ENCODE peak calls at places on chromosomes 16 and 17, in six cellular contexts. One of them, this sample, is unnamed.

GRCh38 chr17:39652635-39653315 is 12.4 kb upstream of the TCAP start:
- DNase-seq in PC-3: no peak
- DNase-seq in GM23338: peak
- DNase-seq in H1: no peak
- DNase-seq in A673: no peak
- DNase-seq in fibroblast of lung: no peak
- DNase-seq in this sample: no peak

GRCh38 chr16:78528265-78528664 is 428.8 kb downstream of the WWOX start:
- DNase-seq in PC-3: no peak
- DNase-seq in GM23338: no peak
- DNase-seq in H1: no peak
- DNase-seq in A673: no peak
- DNase-seq in fibroblast of lung: no peak
- DNase-seq in this sample: no peak

GRCh38 chr17:48177816-48178215 is 70.2 kb downstream of the SNX11 start:
- DNase-seq in PC-3: peak
- DNase-seq in GM23338: no peak
- DNase-seq in H1: no peak
- DNase-seq in A673: no peak
- DNase-seq in fibroblast of lung: no peak
- DNase-seq in this sample: no peak

GRCh38 chr16:67521095-67521804 is 7.4 kb upstream of the RIPOR1 start:
- DNase-seq in PC-3: peak
- DNase-seq in GM23338: peak
- DNase-seq in H1: peak
- DNase-seq in A673: peak
- DNase-seq in fibroblast of lung: peak
- DNase-seq in this sample: peak

GRCh38 chr17:45131616-45132301 is 556 bp downstream of the PLCD3 start:
- DNase-seq in PC-3: peak
- DNase-seq in GM23338: peak
- DNase-seq in H1: peak
- DNase-seq in A673: peak
- DNase-seq in fibroblast of lung: no peak
- DNase-seq in this sample: no peak

GRCh38 chr17:17437893-17438292 is 38.9 kb upstream of the MED9 start:
- DNase-seq in PC-3: no peak
- DNase-seq in GM23338: no peak
- DNase-seq in H1: no peak
- DNase-seq in A673: no peak
- DNase-seq in fibroblast of lung: no peak
- DNase-seq in this sample: no peak

GRCh38 chr17:65041518-65041917 is 15.0 kb downstream of the GNA13 start:
- DNase-seq in PC-3: no peak
- DNase-seq in GM23338: no peak
- DNase-seq in H1: no peak
- DNase-seq in A673: no peak
- DNase-seq in fibroblast of lung: no peak
- DNase-seq in this sample: no peak

GRCh38 chr17:8153550-8153956 is 1.3 kb upstream of the PER1 start:
- DNase-seq in PC-3: peak
- DNase-seq in GM23338: peak
- DNase-seq in H1: no peak
- DNase-seq in A673: peak
- DNase-seq in fibroblast of lung: peak
- DNase-seq in this sample: no peak

GRCh38 chr17:67834634-67835033 is 9.3 kb downstream of the BPTF start:
- DNase-seq in PC-3: peak
- DNase-seq in GM23338: no peak
- DNase-seq in H1: peak
- DNase-seq in A673: no peak
- DNase-seq in fibroblast of lung: no peak
- DNase-seq in this sample: no peak

GRCh38 chr16:55496509-55497145 is 12.2 kb upstream of the LPCAT2 start:
- DNase-seq in PC-3: no peak
- DNase-seq in GM23338: no peak
- DNase-seq in H1: peak
- DNase-seq in A673: no peak
- DNase-seq in fibroblast of lung: no peak
- DNase-seq in this sample: no peak

GRCh38 chr17:50128441-50129302 is 1.3 kb downstream of the SAMD14 start:
- DNase-seq in PC-3: no peak
- DNase-seq in GM23338: peak
- DNase-seq in H1: peak
- DNase-seq in A673: peak
- DNase-seq in fibroblast of lung: no peak
- DNase-seq in this sample: no peak
- TF ChIP-seq EZH2 in PC-3: no peak
- TF ChIP-seq EZH2 in GM23338: peak
- TF ChIP-seq EZH2 in H1: no peak
- TF ChIP-seq EZH2 in A673: no peak
- TF ChIP-seq EZH2 in fibroblast of lung: peak
- TF ChIP-seq EZH2 in this sample: no peak

DNA sequence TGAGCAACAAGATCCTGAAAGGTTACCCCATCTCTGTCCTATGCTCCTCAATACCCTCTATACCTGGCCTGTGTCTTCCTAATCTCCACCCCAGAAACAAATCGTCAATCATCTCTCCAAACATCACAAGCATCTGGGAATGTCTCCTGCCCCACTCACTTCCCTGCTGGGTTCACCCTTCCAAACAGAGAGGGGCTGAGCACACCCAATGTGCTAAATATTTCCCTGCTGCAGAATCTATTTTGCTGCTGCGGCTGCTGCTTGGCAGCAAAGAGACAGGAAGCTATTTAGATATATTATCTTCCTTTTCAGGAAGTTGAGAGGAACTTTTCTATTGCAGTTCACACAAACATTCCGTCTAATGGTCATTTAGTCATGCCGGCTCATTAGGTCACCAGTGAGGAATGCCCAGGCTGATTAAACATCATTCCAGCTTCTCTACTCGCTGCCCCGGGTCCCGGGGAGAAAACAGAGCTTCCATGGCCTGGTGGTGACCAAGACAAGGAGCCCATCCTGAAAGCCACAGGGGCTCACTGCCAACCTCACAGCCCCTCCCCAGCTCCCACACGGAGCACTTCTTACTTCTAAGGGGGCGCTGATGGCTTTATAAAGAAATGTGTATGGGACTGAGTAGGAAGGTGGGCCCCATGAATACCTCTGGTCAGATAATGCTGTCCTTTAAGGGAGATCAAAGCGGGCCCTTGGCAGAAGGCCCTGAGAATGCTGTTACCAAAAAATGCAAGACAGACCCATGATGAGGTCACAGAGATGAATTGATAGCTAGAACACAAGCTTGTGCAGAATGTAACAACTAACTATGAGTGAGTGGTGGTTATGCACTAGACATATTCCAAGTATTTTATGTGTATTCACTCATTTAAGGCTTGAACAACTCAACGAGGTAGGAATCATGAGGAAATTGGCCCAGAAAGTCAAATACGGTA is 218.3 kb downstream of the SOX9 start:
- DNase-seq in PC-3: peak
- DNase-seq in GM23338: no peak
- DNase-seq in H1: no peak
- DNase-seq in A673: peak
- DNase-seq in fibroblast of lung: peak
- DNase-seq in this sample: no peak
- H3K27ac ChIP-seq in PC-3: peak
- H3K27ac ChIP-seq in GM23338: no peak
- H3K27ac ChIP-seq in H1: no peak
- H3K27ac ChIP-seq in A673: peak
- H3K27ac ChIP-seq in fibroblast of lung: peak
- H3K27ac ChIP-seq in this sample: no peak

GRCh38 chr16:30031477-30031918 is 427 bp upstream of the TLCD3B start:
- DNase-seq in PC-3: no peak
- DNase-seq in GM23338: no peak
- DNase-seq in H1: peak
- DNase-seq in A673: no peak
- DNase-seq in fibroblast of lung: no peak
- DNase-seq in this sample: no peak
- TF ChIP-seq EZH2 in PC-3: no peak
- TF ChIP-seq EZH2 in GM23338: no peak
- TF ChIP-seq EZH2 in H1: no peak
- TF ChIP-seq EZH2 in A673: no peak
- TF ChIP-seq EZH2 in fibroblast of lung: peak
- TF ChIP-seq EZH2 in this sample: no peak

GRCh38 chr16:56574625-56575024 is 9.8 kb downstream of the MT4 start:
- DNase-seq in PC-3: no peak
- DNase-seq in GM23338: no peak
- DNase-seq in H1: no peak
- DNase-seq in A673: no peak
- DNase-seq in fibroblast of lung: no peak
- DNase-seq in this sample: no peak
- H3K27ac ChIP-seq in PC-3: no peak
- H3K27ac ChIP-seq in GM23338: no peak
- H3K27ac ChIP-seq in H1: no peak
- H3K27ac ChIP-seq in A673: no peak
- H3K27ac ChIP-seq in fibroblast of lung: no peak
- H3K27ac ChIP-seq in this sample: no peak

GRCh38 chr16:19168173-19169080 is at the start of gene SYT17:
- DNase-seq in PC-3: peak
- DNase-seq in GM23338: peak
- DNase-seq in H1: peak
- DNase-seq in A673: no peak
- DNase-seq in fibroblast of lung: no peak
- DNase-seq in this sample: no peak

GRCh38 chr16:19170043-19170655 is 2.1 kb downstream of the SYT17 start:
- DNase-seq in PC-3: no peak
- DNase-seq in GM23338: no peak
- DNase-seq in H1: no peak
- DNase-seq in A673: no peak
- DNase-seq in fibroblast of lung: no peak
- DNase-seq in this sample: no peak

GRCh38 chr16:19169081-19169639 is 1.1 kb downstream of the SYT17 start:
- DNase-seq in PC-3: no peak
- DNase-seq in GM23338: peak
- DNase-seq in H1: peak
- DNase-seq in A673: no peak
- DNase-seq in fibroblast of lung: no peak
- DNase-seq in this sample: no peak

GRCh38 chr16:19166500-19166899 is 1.5 kb upstream of the SYT17 start:
- DNase-seq in PC-3: peak
- DNase-seq in GM23338: no peak
- DNase-seq in H1: no peak
- DNase-seq in A673: no peak
- DNase-seq in fibroblast of lung: no peak
- DNase-seq in this sample: no peak

DNA sequence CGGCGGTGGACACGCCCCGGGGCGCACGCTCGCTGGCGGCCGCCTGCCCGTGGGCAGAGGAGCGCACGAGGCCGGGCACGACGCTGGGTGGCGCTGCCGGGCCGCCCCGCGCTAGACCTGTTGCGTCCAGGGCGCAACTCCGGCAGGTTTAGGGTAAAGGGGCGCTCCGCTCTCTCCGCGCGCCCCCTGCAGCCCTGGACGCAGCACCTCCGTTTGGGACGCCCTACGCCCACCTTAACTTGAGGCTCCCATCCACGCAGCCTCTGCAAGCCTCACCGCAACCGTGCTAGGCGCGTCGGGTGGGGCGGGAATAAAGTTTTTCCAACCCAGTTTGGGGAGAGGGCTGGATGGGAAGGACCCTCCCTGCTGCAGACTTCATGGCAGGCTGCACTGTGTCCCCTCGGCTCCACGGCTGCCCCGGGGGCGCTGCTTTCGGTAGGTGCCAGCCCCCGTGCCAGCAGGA is 299 bp upstream of the SYT17 start:
- DNase-seq in PC-3: peak
- DNase-seq in GM23338: peak
- DNase-seq in H1: peak
- DNase-seq in A673: peak
- DNase-seq in fibroblast of lung: peak
- DNase-seq in this sample: no peak
- TF ChIP-seq EZH2 in PC-3: no peak
- TF ChIP-seq EZH2 in GM23338: no peak
- TF ChIP-seq EZH2 in H1: no peak
- TF ChIP-seq EZH2 in A673: no peak
- TF ChIP-seq EZH2 in fibroblast of lung: peak
- TF ChIP-seq EZH2 in this sample: no peak

This sample was measured in SK-N-MC.